ENCODE peak calls at places on chromosome 21, in four cellular contexts. P is H9, Q is IMR-90, C is neuronal stem cell. E is an unnamed sample.

GRCh38 chr21:17925900-17926299 is 106.7 kb upstream of the C21orf91 start:
- DNase-seq in P (no peak), Q (peak), C (no peak), E (peak)

GRCh38 chr21:14773777-14774345 is 227.7 kb upstream of the SAMSN1 start:
- DNase-seq in P (peak), Q (no peak), C (peak), E (peak)

GRCh38 chr21:25487046-25487594 is 120.2 kb downstream of the MRPL39 start:
- DNase-seq in P (no peak), Q (no peak), C (no peak), E (no peak)

GRCh38 chr21:14991957-14992356 is 72.8 kb downstream of the NRIP1 start:
- DNase-seq in P (no peak), Q (no peak), C (no peak), E (no peak)

GRCh38 chr21:33924766-33925100 is 9.1 kb upstream of the ATP5PO start:
- DNase-seq in P (no peak), Q (no peak), C (no peak), E (no peak)

GRCh38 chr21:33854604-33855003 is 61.0 kb downstream of the ATP5PO start:
- DNase-seq in P (no peak), Q (no peak), C (no peak), E (peak)

GRCh38 chr21:43369124-43369523 is 57.8 kb downstream of the SIK1 start:
- DNase-seq in P (no peak), Q (peak), C (no peak), E (peak)

GRCh38 chr21:29378814-29379213 is 80.1 kb downstream of the BACH1 start:
- DNase-seq in P (no peak), Q (peak), C (no peak), E (no peak)

GRCh38 chr21:20220586-20220985 is 777.6 kb upstream of the NCAM2 start:
- DNase-seq in P (no peak), Q (no peak), C (no peak), E (no peak)

GRCh38 chr21:28592205-28592845 is 400.4 kb downstream of the LTN1 start:
- DNase-seq in P (no peak), Q (no peak), C (no peak), E (no peak)

GRCh38 chr21:42677339-42678117 is 24.1 kb downstream of the PDE9A start:
- DNase-seq in P (no peak), Q (peak), C (no peak), E (peak)

GRCh38 chr21:38806153-38806941 is 618 bp downstream of the ETS2 start:
- DNase-seq in P (no peak), Q (no peak), C (peak), E (no peak)

GRCh38 chr21:42225571-42226155 is 6.7 kb downstream of the ABCG1 start:
- DNase-seq in P (no peak), Q (no peak), C (no peak), E (no peak)

GRCh38 chr21:46322351-46323226 is 1.1 kb downstream of the C21orf58 start:
- DNase-seq in P (no peak), Q (peak), C (no peak), E (peak)

DNA sequence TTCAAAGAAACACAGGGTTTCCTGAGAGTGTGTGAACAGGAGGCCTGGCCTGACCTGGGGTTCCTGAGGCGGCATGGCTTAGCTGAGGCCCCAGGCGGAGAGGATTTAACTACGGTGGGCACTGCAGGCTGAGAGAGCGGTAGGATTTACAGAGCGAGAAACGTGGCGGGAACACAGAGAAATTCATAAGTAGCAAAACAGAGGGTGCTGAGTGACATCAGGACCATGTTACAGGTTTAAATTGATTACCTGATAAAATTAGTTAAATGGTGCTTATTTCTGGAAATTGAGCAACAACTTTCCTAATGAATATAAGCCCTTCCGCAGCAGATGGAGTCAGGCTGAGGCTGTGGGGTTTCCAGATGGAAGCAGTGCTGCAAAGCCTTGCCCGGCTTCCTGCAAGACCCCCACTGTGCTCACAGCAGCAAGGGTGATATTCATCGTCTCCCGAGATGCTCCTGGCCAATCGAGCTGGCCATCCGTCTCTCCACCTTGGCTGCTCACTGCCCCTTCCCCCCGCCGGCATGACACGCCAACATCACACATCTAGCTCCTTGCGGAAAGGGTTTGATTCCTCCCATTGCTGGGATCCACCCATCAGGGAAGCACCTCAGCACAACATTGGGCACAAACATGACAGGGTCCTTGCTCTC is 69.4 kb upstream of the MORC3 start:
- DNase-seq in P (peak), Q (no peak), C (no peak), E (no peak)
- H2BK15ac ChIP-seq in P (no peak), Q (no peak), C (no peak), E (no peak)

GRCh38 chr21:37656899-37657298 is 259.4 kb downstream of the KCNJ6 start:
- DNase-seq in P (no peak), Q (no peak), C (no peak), E (no peak)
- H2BK15ac ChIP-seq in P (no peak), Q (no peak), C (peak), E (no peak)

DNA sequence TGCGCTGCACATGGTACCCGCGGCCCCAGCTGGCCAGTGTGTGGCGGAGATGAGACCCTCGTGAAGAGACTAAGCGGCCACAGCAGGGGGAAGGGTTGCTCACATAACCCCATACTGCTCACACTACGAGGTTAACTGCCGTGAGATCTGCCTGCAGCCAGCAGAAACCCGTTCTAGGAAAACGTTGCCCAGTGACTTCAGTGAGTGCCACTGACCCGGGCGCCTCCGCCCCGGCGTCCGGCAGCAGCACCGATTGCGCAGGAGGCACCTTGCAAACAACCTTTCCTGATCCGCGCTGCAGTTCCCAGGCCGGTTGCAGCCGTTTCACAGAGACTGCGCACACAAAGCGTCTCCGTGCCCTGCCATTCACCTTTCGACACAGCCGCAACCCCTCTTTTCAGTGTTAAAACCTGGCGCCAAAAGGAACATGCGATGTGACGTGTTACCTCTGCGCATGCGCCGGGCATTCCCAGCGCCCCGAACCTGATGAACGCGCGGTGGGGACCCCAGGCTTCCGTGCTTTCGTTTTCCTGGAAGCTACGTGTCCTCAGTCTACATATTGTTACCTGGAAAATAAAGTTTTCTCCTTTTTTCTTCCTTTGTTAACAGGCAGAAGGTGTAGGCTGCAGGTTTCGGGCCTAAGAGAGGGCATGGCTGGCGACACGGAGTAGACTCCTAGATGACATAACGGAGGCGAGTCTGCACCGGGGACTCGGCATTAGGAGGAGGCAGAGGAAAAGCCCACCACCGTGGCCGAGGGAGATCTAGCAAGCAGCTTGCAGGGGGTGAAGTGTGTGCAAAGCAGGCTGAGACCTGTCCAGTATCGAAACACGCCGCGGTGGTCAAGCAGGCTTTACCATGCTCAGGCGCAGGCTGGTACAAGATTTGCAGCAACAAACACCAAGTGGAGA is 8.9 kb downstream of the VPS26C start:
- DNase-seq in P (peak), Q (peak), C (peak), E (peak)
- H2BK15ac ChIP-seq in P (no peak), Q (no peak), C (peak), E (no peak)

DNA sequence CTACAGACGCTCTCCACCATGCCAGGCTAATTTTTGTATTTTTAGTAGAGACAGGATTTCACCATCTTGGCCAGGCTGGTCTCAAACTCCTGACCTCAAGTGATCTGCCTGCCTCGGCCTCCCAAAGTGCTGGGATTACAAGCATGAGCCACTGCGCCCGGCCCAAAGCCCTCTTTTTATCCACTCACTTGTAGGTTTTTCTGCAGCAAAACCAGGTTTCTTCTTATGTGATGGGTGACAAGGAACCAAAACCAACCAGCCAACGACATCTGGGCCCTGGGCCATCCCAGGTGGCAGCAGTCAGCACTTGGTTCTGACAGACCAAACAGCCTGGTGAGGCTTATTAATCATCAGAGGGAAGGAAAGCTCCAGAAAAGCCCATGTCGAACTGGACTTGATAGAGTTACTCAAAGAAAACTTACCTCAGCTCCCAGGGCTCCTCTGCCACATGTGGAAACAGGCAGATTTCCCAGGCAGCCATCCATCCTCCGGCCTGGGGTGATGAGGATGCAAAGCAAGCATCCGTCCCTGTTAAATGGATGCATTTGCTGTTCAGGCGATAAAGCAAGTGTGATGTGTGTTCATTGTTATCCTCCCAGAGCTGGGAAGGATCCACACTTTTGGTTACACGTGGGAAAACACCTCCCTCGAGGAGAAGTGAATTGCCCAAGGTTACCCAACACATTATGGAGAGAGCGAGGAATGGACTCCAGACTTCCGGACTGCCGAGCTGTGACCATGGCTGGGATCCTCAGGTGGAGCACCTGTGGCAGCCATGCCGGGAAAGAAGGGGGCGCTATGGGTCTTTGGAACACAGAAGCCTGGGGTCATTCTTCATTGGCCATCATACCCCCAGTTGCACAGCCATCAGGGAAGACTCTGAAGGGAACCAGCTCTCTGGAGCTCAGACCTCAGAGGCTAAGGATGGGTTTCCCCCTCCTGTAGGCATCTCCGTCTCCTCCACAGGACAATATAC is 118.8 kb downstream of the HUNK start:
- DNase-seq in P (peak), Q (no peak), C (no peak), E (no peak)
- H2BK15ac ChIP-seq in P (no peak), Q (no peak), C (no peak), E (no peak)

DNA sequence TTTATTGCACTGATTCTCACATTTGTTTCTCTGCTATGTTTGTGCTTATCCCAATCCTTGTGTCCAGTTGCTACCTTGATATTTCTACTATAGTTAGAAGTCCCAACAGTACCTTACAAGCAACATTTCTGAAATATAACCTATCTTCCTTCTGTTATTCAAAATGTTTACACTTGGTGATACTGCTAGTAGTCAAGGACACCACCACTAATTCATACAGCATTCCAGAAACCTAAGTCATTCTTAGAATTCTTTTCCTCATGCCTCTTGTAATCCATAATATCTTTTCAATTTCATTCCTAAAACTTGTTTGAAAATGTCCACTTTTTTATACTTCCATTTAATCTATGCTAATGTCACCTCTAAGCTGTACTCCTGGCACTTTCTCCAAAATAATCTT is 2132.1 kb downstream of the NCAM2 start:
- DNase-seq in P (no peak), Q (no peak), C (no peak), E (no peak)
- H2BK15ac ChIP-seq in P (no peak), Q (no peak), C (no peak), E (no peak)

GRCh38 chr21:44712203-44713028 is 1.0 kb upstream of the TSPEAR start:
- DNase-seq in P (peak), Q (no peak), C (no peak), E (no peak)

GRCh38 chr21:44711327-44712202 is at the start of gene TSPEAR:
- DNase-seq in P (peak), Q (no peak), C (no peak), E (no peak)

GRCh38 chr21:44710294-44710665 is 1.1 kb downstream of the TSPEAR start:
- DNase-seq in P (peak), Q (no peak), C (no peak), E (no peak)

GRCh38 chr21:44709426-44710293 is 1.7 kb downstream of the TSPEAR start:
- DNase-seq in P (peak), Q (peak), C (no peak), E (no peak)

GRCh38 chr21:44710756-44711326 is 531 bp downstream of the TSPEAR start:
- DNase-seq in P (peak), Q (no peak), C (no peak), E (no peak)
- H2BK15ac ChIP-seq in P (no peak), Q (no peak), C (peak), E (no peak)

GRCh38 chr21:44682580-44683151 is 703 bp upstream of the KRTAP12-1 start:
- DNase-seq in P (peak), Q (no peak), C (no peak), E (no peak)
- H2BK15ac ChIP-seq in P (no peak), Q (no peak), C (peak), E (no peak)

GRCh38 chr21:27035791-27036190 is 68.9 kb upstream of the ADAMTS5 start:
- DNase-seq in P (no peak), Q (no peak), C (no peak), E (no peak)
- H2BK15ac ChIP-seq in P (no peak), Q (no peak), C (no peak), E (no peak)

E was measured in mesenchymal stem cell.